ENCODE peak calls at places on chromosome 13, in nine cellular contexts. X is thoracic aorta, S is adrenal gland, A is MM.1S, O is mammary epithelial cell, P is NT2/D1, F is fibroblast of lung, M is tibial nerve, T is heart right ventricle. J is an unnamed sample. For H3K4me1, the result is how much of the 10 kb centered on the place peaks cover.

GRCh38 chr13:33188093-33188882 is 97.3 kb downstream of the STARD13 start:
- DNase-seq in X (no peak), S (no peak), A (peak), O (no peak), P (no peak), F (no peak), M (no peak), T (no peak), J (no peak)

GRCh38 chr13:26051231-26052135 is at the start of gene SHISA2:
- DNase-seq in X (no peak), S (no peak), A (peak), O (peak), P (no peak), F (peak), M (no peak), T (no peak), J (no peak)

GRCh38 chr13:28684257-28684656 is 25.3 kb downstream of the POMP start:
- DNase-seq in X (no peak), S (no peak), A (no peak), O (peak), P (peak), F (no peak), M (no peak), T (no peak), J (no peak)

GRCh38 chr13:28641600-28641926 is 17.4 kb upstream of the POMP start:
- DNase-seq in X (no peak), S (no peak), A (no peak), O (peak), P (no peak), F (no peak), M (no peak), T (no peak), J (no peak)

GRCh38 chr13:51689597-51689996 is 105.3 kb downstream of the WDFY2 start:
- DNase-seq in X (no peak), S (no peak), A (no peak), O (peak), P (no peak), F (no peak), M (no peak), T (no peak), J (peak)

GRCh38 chr13:21121616-21122015 is 54.7 kb downstream of the SKA3 start:
- DNase-seq in X (no peak), S (no peak), A (no peak), O (no peak), P (no peak), F (no peak), M (no peak), T (no peak), J (no peak)

GRCh38 chr13:104014803-104015645 is 948.8 kb upstream of the SLC10A2 start:
- DNase-seq in X (no peak), S (no peak), A (no peak), O (peak), P (no peak), F (peak), M (no peak), T (no peak), J (no peak)

GRCh38 chr13:48585456-48585840 is 52.6 kb upstream of the RCBTB2 start:
- DNase-seq in X (no peak), S (no peak), A (no peak), O (peak), P (no peak), F (peak), M (no peak), T (peak), J (peak)

GRCh38 chr13:75635621-75636338 is at the start of gene LMO7:
- DNase-seq in X (no peak), S (peak), A (peak), O (peak), P (no peak), F (no peak), M (peak), T (peak), J (peak)

GRCh38 chr13:95659500-95659899 is 15.0 kb upstream of the DZIP1 start:
- DNase-seq in X (no peak), S (no peak), A (no peak), O (no peak), P (no peak), F (no peak), M (no peak), T (no peak), J (no peak)

GRCh38 chr13:76853481-76853880 is 32.7 kb downstream of the KCTD12 start:
- DNase-seq in X (no peak), S (no peak), A (no peak), O (peak), P (no peak), F (no peak), M (no peak), T (no peak), J (no peak)

GRCh38 chr13:40550130-40550529 is 116.3 kb downstream of the FOXO1 start:
- DNase-seq in X (no peak), S (no peak), A (no peak), O (peak), P (no peak), F (peak), M (no peak), T (no peak), J (no peak)

GRCh38 chr13:94233831-94234230 is 245.7 kb downstream of the DCT start:
- DNase-seq in X (no peak), S (no peak), A (no peak), O (no peak), P (no peak), F (no peak), M (no peak), T (no peak), J (no peak)

GRCh38 chr13:68019901-68020300 is 789.8 kb upstream of the PCDH9 start:
- DNase-seq in X (no peak), S (no peak), A (no peak), O (no peak), P (no peak), F (no peak), M (no peak), T (no peak), J (no peak)

GRCh38 chr13:55516610-55517009 is 1624.1 kb upstream of the PRR20A start:
- DNase-seq in X (no peak), S (no peak), A (peak), O (no peak), P (no peak), F (peak), M (no peak), T (no peak), J (no peak)

GRCh38 chr13:28475916-28476725 is 18.8 kb downstream of the FLT1 start:
- DNase-seq in X (no peak), S (no peak), A (no peak), O (peak), P (no peak), F (peak), M (no peak), T (no peak), J (no peak)

GRCh38 chr13:21478881-21479808 is 20.0 kb upstream of the ZDHHC20 start:
- DNase-seq in X (no peak), S (no peak), A (peak), O (peak), P (no peak), F (peak), M (peak), T (peak), J (peak)

GRCh38 chr13:95608640-95609280 is 35.7 kb downstream of the DZIP1 start:
- DNase-seq in X (no peak), S (no peak), A (peak), O (no peak), P (no peak), F (no peak), M (no peak), T (no peak), J (no peak)

GRCh38 chr13:49086711-49087110 is 111.0 kb downstream of the FNDC3A start:
- DNase-seq in X (no peak), S (no peak), A (no peak), O (peak), P (no peak), F (peak), M (no peak), T (no peak), J (no peak)

GRCh38 chr13:66689037-66689619 is 541.0 kb downstream of the PCDH9 start:
- DNase-seq in X (no peak), S (no peak), A (no peak), O (no peak), P (no peak), F (peak), M (no peak), T (no peak), J (peak)

GRCh38 chr13:40031031-40031430 is 375.6 kb downstream of the COG6 start:
- DNase-seq in X (no peak), S (no peak), A (no peak), O (peak), P (no peak), F (peak), M (no peak), T (no peak), J (peak)

GRCh38 chr13:73403362-73404150 is 344.8 kb downstream of the KLF5 start:
- DNase-seq in X (no peak), S (no peak), A (no peak), O (no peak), P (no peak), F (no peak), M (no peak), T (no peak), J (no peak)

GRCh38 chr13:33611016-33611805 is 206.7 kb upstream of the RFC3 start:
- DNase-seq in X (peak), S (peak), A (no peak), O (no peak), P (no peak), F (peak), M (peak), T (peak), J (peak)

GRCh38 chr13:94712812-94713555 is 639 bp upstream of the SOX21 start:
- DNase-seq in X (no peak), S (no peak), A (no peak), O (peak), P (no peak), F (peak), M (no peak), T (no peak), J (peak)

GRCh38 chr13:28679628-28680027 is 20.7 kb downstream of the POMP start:
- DNase-seq in X (no peak), S (no peak), A (no peak), O (no peak), P (no peak), F (peak), M (no peak), T (no peak), J (peak)

GRCh38 chr13:35471466-35472307 is 4.8 kb downstream of the MAB21L1 start:
- DNase-seq in X (no peak), S (no peak), A (no peak), O (no peak), P (no peak), F (peak), M (no peak), T (no peak), J (no peak)

GRCh38 chr13:29543230-29544215 is 52.0 kb downstream of the SLC7A1 start:
- DNase-seq in X (no peak), S (no peak), A (no peak), O (peak), P (no peak), F (peak), M (no peak), T (no peak), J (no peak)

GRCh38 chr13:50426932-50427331 is 411.7 kb downstream of the KCNRG start:
- DNase-seq in X (no peak), S (peak), A (no peak), O (no peak), P (no peak), F (no peak), M (no peak), T (no peak), J (no peak)
- H3K4me1 ChIP-seq in X (under half), S (under half), A (under half), O (under half), P (under half), F (under half), M (under half), T (under half), J (under half)

GRCh38 chr13:99280166-99280565 is 22.0 kb upstream of the GPR18 start:
- DNase-seq in X (no peak), S (no peak), A (no peak), O (peak), P (no peak), F (no peak), M (no peak), T (no peak), J (no peak)

GRCh38 chr13:99278199-99278598 is 20.0 kb upstream of the GPR18 start:
- DNase-seq in X (no peak), S (no peak), A (no peak), O (no peak), P (no peak), F (no peak), M (no peak), T (no peak), J (no peak)

GRCh38 chr13:99277629-99278028 is 19.4 kb upstream of the GPR18 start:
- DNase-seq in X (no peak), S (no peak), A (no peak), O (peak), P (no peak), F (no peak), M (no peak), T (no peak), J (no peak)

GRCh38 chr13:99276706-99277105 is 18.5 kb upstream of the GPR18 start:
- DNase-seq in X (no peak), S (no peak), A (no peak), O (no peak), P (no peak), F (no peak), M (no peak), T (no peak), J (no peak)

DNA sequence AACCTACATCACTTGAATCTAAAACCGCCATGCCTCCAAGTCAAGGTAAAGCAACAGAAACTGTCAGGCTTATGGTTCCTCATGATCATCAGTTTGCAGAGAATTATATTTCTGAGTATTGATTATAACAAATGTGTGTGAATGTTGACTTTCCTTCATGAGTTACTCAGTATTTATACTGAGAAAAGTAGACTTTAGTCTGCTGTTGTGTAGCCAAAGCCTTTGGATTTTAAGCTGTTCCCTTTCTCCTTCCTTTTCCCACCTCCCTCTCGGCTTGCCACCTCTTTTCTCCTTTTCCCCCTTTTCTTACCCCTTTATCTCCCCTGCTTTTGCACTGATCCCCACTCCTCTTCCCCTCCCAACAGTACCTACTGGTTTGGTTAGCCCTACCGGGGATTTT is 20.7 kb upstream of the GPR18 start:
- DNase-seq in X (no peak), S (no peak), A (no peak), O (no peak), P (no peak), F (no peak), M (no peak), T (no peak), J (no peak)
- H3K4me1 ChIP-seq in X (under half), S (under half), A (under half), O (under half), P (under half), F (under half), M (under half), T (under half), J (under half)

DNA sequence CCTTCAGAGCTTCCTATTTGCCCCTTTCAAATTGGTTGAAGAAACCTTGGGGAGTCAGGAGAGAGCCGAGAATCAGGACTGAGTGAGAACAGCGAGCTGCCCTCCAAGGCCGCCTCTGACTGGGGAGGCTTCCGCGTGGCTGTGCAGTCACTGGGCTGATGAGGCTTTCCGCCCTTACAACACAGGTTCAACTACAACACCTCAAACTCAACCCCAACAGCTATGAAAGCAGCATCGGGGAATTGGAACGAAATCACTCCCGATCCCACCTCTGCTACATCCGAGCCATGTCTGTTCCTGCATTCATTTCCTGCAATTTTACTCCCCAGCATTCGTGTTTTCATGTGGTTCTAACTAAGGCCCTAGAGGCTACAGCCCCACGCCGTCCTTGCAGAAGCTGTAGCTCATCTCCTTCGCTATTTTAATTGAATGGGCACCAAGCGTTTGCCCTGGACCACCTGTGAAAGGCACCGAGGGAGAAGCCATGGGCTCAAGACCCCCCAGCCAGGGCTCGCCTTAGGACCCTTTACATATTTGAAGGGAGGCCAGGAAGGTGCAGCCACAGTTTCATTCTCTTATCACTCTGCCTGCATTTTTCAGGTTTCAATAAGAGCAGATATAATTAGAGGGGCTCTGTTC is 12.3 kb upstream of the RASA3 start:
- DNase-seq in X (no peak), S (no peak), A (no peak), O (no peak), P (no peak), F (no peak), M (no peak), T (no peak), J (peak)
- H3K4me1 ChIP-seq in X (under half), S (under half), A (under half), O (under half), P (under half), F (under half), M (under half), T (under half), J (under half)

GRCh38 chr13:31049833-31050232 is 111.9 kb downstream of the HSPH1 start:
- DNase-seq in X (no peak), S (peak), A (no peak), O (no peak), P (no peak), F (no peak), M (no peak), T (no peak), J (no peak)

GRCh38 chr13:31049083-31049482 is 112.6 kb downstream of the HSPH1 start:
- DNase-seq in X (no peak), S (no peak), A (no peak), O (no peak), P (no peak), F (no peak), M (no peak), T (no peak), J (no peak)

GRCh38 chr13:31051999-31052398 is 109.7 kb downstream of the HSPH1 start:
- DNase-seq in X (no peak), S (peak), A (no peak), O (no peak), P (peak), F (no peak), M (no peak), T (no peak), J (no peak)

GRCh38 chr13:31052478-31052877 is 109.2 kb downstream of the HSPH1 start:
- DNase-seq in X (no peak), S (no peak), A (no peak), O (no peak), P (no peak), F (no peak), M (no peak), T (no peak), J (no peak)

DNA sequence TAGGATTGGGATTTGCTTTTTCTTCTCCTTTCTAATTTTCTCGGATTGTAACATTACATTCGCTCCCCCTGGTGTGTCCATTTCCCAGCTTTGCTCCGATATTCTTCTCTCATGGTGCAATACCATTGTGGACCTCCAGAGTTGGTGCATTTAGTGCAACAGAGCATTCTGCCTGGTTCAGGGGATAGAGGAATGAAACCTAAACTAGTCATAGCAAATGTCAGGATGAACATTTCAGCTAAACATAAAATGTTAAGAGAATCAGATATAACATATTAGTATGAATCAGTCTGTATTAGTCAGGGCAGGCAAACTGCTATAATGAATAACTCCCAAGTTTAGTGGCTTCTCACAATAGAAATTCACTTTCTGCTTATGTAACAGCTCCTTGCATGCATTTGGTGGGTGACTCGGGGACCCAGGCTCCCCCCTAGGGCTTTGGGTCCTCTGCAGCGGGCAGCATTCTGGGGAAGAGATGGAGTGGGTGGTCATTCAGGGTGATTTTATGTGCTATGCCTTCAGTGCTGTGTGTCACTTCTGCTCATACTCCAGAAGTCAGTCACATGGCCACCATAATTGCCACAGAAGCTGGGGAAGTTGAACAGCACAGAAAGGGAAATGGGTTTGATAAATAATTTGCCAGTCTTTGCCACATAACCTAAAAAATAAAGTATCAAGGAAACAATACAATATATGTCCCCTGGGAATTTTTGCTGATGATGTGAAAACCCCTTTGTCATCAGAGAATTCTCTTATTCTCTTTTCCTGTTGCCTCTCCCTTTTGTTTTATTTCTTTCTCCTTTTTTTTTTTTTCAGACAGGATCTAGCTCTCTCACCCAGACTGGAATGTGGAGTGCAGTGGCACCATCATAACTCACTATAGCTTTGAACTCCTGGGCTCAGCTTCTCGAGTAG is 111.0 kb downstream of the HSPH1 start:
- DNase-seq in X (no peak), S (peak), A (no peak), O (no peak), P (no peak), F (no peak), M (no peak), T (no peak), J (no peak)
- H3K4me1 ChIP-seq in X (under half), S (under half), A (under half), O (under half), P (under half), F (under half), M (under half), T (under half), J (under half)

GRCh38 chr13:112067121-112067741 is at the start of gene SOX1:
- DNase-seq in X (no peak), S (no peak), A (no peak), O (no peak), P (no peak), F (no peak), M (no peak), T (no peak), J (no peak)

GRCh38 chr13:112065867-112066623 is 904 bp upstream of the SOX1 start:
- DNase-seq in X (no peak), S (no peak), A (no peak), O (no peak), P (no peak), F (no peak), M (no peak), T (no peak), J (no peak)

GRCh38 chr13:112065521-112065866 is 1.5 kb upstream of the SOX1 start:
- DNase-seq in X (no peak), S (no peak), A (no peak), O (no peak), P (no peak), F (no peak), M (no peak), T (no peak), J (no peak)

GRCh38 chr13:112067871-112068305 is 939 bp downstream of the SOX1 start:
- DNase-seq in X (no peak), S (no peak), A (no peak), O (no peak), P (no peak), F (no peak), M (no peak), T (no peak), J (no peak)

DNA sequence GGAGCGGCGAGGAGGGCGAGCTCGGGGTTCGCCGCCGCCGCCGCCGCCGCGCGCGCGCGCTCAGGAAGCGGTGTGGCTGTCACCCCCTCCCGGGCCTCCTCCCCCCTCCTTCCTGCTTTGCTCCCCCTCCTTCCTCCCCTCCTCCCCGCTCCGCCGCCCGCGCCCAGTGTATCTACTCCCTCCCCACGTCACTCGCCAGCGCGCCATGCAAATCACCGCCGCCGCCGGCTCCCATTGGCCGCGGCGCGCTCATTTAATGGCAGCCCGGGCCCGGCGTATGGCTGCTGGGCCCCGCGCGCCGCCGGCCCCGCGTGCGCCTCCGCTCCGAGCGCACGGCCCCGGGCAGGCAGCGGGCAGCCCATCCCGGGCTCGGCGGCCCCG is 335 bp upstream of the SOX1 start:
- DNase-seq in X (no peak), S (no peak), A (no peak), O (no peak), P (no peak), F (peak), M (no peak), T (peak), J (peak)
- H3K4me1 ChIP-seq in X (under half), S (under half), A (under half), O (under half), P (under half), F (under half), M (half or more), T (under half), J (under half)